ENCODE peak calls at places on chromosomes 4 and X, in seven cellular contexts. V, Z, O, Q, B, E and T are unnamed samples.

GRCh38 chrX:122094611-122095010 is 1047.2 kb downstream of the GLUD2 start:
- DNase-seq in Q (no peak), B (no peak), Z (no peak), E (peak; percentile 4), O (peak; percentile 20), V (no peak), T (no peak)

GRCh38 chr4:165592386-165592785 is 213.6 kb downstream of the CPE start:
- DNase-seq in B (no peak), Q (no peak), Z (no peak), O (no peak), E (peak; percentile 22), V (no peak), T (no peak)

GRCh38 chr4:6154875-6155274 is 45.5 kb downstream of the JAKMIP1 start:
- DNase-seq in B (peak; percentile 21), O (no peak), V (no peak), E (no peak), Z (no peak), Q (no peak), T (no peak)

GRCh38 chr4:83107636-83108035 is 6.9 kb downstream of the PLAC8 start:
- DNase-seq in B (no peak), V (no peak), Q (no peak), Z (no peak), O (no peak), E (no peak), T (no peak)

GRCh38 chr4:186666750-186667149 is 56.9 kb downstream of the FAT1 start:
- DNase-seq in V (no peak), Q (no peak), E (no peak), Z (no peak), O (no peak), B (no peak), T (no peak)

GRCh38 chr4:33924239-33924638 is 2320.1 kb downstream of the ARAP2 start:
- DNase-seq in B (peak; percentile 16), V (peak; percentile 2), O (no peak), E (peak; percentile 62), Q (no peak), Z (no peak), T (peak; percentile 97)

GRCh38 chr4:152024881-152025280 is 264.1 kb upstream of the GATB start:
- DNase-seq in B (no peak), O (no peak), E (no peak), V (no peak), Q (no peak), Z (no peak), T (no peak)

GRCh38 chrX:20742106-20742505 is 475.4 kb upstream of the RPS6KA3 start:
- DNase-seq in E (peak; percentile 78), B (no peak), V (no peak), Q (no peak), Z (no peak), O (no peak), T (no peak)

GRCh38 chr4:53455766-53456165 is 78.3 kb downstream of the FIP1L1 start:
- DNase-seq in V (no peak), Z (no peak), O (no peak), Q (no peak), B (no peak), E (no peak), T (no peak)

GRCh38 chr4:38832624-38833528 is 23.7 kb downstream of the TLR6 start:
- DNase-seq in E (no peak), O (no peak), V (no peak), Q (no peak), Z (no peak), B (peak; percentile 38), T (no peak)

GRCh38 chr4:7850489-7850888 is 89.2 kb downstream of the AFAP1 start:
- DNase-seq in Z (no peak), V (no peak), B (peak; percentile 55), O (no peak), Q (no peak), E (no peak), T (no peak)

GRCh38 chrX:111244238-111244750 is 26.0 kb downstream of the CAPN6 start:
- DNase-seq in V (peak; percentile 0), Q (no peak), E (peak; percentile 8), B (peak; percentile 35), Z (peak; percentile 1), O (peak; percentile 3), T (no peak)
- TF ChIP-seq CTCF in V (peak; percentile 40), Q (peak; percentile 42), E (peak; percentile 45), B (peak; percentile 62), Z (peak; percentile 58), O (peak; percentile 37), T (peak; percentile 58)

GRCh38 chr4:148436512-148436911 is 5.7 kb downstream of the NR3C2 start:
- DNase-seq in B (no peak), O (no peak), V (no peak), E (no peak), Q (no peak), Z (no peak), T (no peak)

GRCh38 chr4:148435654-148436406 is 6.4 kb downstream of the NR3C2 start:
- DNase-seq in E (no peak), O (no peak), Q (no peak), Z (no peak), V (no peak), B (no peak), T (no peak)

GRCh38 chr4:148437439-148437838 is 4.8 kb downstream of the NR3C2 start:
- DNase-seq in E (no peak), V (no peak), Q (no peak), O (no peak), Z (no peak), B (no peak), T (no peak)

GRCh38 chr4:148441624-148441985 is 609 bp downstream of the NR3C2 start:
- DNase-seq in O (no peak), Q (no peak), E (no peak), V (no peak), B (peak; percentile 36), Z (no peak), T (no peak)

GRCh38 chr4:148438047-148438446 is 4.2 kb downstream of the NR3C2 start:
- DNase-seq in Q (no peak), E (no peak), Z (no peak), O (no peak), V (no peak), B (peak; percentile 6), T (no peak)
- TF ChIP-seq CTCF in Q (no peak), E (no peak), Z (peak; percentile 15), O (peak; percentile 5), V (no peak), B (peak; percentile 44), T (peak; percentile 10)

DNA sequence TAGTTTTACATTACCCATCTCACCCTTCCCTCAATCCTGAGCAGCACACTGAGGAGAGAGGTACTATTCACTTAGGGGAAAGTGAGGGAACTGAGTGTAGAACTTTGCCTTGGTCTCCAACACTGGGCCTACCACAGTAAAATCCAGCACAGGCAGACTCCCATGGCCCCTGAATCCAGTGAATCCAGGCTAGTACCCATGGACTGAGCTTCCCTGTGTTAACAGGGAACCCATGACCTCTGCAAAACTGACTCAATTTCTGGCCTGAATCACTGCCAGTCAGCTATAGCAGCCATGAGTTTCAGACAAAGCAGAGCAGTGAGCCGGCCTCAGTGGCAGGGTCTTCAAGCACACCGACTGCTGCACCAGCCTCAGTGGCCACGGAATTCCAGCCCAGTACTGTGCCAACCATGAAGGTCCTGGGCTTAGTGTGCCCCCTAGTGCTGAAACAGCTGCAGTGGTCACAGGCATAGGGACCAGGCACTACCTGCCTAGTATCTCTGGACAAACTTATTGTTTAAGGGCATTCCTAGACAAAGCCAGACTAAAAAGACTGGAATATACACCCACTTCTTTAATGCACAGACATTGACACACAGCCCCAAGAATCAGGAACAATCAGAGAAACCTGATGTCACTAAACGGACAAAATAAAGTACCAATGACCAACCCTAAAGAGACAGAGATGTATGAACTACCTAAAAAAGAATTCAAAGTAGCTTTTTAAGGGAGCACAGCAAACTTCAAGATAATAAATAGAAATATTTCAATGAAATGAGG is 127.4 kb upstream of the RPL34 start:
- DNase-seq in O (peak; percentile 23), Z (peak; percentile 39), V (no peak), E (peak; percentile 5), Q (no peak), B (peak; percentile 82), T (no peak)
- TF ChIP-seq CTCF in O (peak; percentile 81), Z (peak; percentile 73), V (peak; percentile 64), E (peak; percentile 62), Q (no peak), B (peak; percentile 99), T (peak; percentile 61)

GRCh38 chr4:10089346-10089745 is 27.3 kb downstream of the WDR1 start:
- DNase-seq in V (no peak), E (no peak), Z (no peak), O (no peak), B (peak; percentile 64), Q (no peak), T (no peak)
- TF ChIP-seq CTCF in V (peak; percentile 15), E (peak; percentile 14), Z (peak; percentile 56), O (peak; percentile 60), B (peak; percentile 61), Q (no peak), T (peak; percentile 60)

DNA sequence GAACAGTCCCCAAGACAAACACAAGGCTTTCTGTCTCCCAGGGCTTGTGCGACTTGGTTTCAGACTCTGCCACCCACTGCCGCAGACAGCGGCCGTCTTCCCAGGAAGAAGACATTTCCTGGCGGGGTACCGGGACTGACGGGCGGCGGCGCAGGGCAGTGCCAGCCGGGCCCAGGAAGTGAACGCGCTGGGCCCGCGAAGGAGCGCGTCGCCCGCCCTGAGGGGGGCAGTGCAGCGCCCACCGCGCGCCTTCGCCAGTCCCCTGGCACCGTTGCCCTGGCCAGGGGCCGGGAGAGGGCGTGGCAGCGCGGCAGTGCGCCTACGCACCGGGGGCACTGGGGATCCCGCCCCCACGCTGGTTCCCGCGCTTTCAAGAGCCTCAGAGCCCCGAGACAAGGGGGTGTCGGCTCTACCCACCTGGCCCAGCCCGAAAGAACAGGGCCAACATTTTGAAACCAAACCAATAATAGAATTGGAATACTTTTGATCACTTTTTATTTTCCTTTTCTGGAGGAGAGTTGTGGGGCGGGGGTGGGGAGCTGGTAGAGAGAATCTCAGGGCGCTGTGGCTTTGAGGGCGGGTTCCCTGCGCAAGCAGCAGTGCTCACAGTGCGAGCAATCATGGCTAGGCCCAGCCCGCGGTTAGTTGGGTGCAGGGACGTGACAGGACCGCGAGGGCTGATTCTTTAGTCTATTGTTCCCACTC is 23.6 kb upstream of the APLN start:
- DNase-seq in O (no peak), V (no peak), B (peak; percentile 32), Q (no peak), Z (no peak), E (peak; percentile 20), T (no peak)
- TF ChIP-seq CTCF in O (no peak), V (no peak), B (peak; percentile 47), Q (peak; percentile 40), Z (no peak), E (no peak), T (peak; percentile 27)

DNA sequence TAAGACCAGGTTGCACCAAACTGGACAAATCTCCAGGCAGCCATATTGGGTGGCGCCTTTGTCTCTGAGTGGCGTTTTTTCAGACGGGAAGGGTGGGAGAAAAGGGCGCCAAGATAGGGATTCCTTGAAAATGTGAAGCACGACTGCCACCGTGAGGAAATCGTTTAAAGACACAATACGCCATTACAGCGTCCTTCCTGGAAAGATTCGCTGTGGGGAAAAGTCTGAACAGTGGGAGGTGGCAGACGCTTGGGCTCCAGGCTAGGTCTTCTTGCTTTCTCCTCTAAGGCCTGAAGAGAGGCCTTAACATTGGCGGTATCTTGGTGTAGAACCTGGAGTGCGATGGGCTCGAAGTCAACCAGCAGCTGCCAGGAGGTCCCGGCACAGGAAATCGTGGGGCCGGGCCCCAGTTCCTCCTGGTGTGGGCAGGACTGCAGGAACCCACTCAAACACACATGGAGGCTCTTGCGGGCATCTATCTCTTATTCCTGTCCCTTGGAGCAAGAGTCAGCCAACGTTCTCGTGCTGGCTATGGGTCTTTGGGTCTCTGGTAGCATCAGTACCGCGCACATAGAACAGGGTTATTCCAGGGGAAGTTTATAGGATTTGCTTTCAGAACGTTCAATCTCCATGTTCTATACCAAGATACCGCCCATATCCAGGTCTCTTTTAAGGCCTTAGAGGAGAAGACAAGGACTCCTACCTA is 208.8 kb downstream of the OR13H1 start:
- DNase-seq in E (no peak), V (peak; percentile 78), O (peak; percentile 72), Q (no peak), Z (no peak), B (no peak), T (peak; percentile 34)
- TF ChIP-seq CTCF in E (no peak), V (peak; percentile 29), O (peak; percentile 50), Q (no peak), Z (no peak), B (no peak), T (peak; percentile 25)